ENCODE peak calls at places on chromosome 22, in nine cellular contexts. G is nucleus accumbens, Q is AG04449, I is HT1080, W is AG20443, X is WTC11, H is SW480, E is iris pigment epithelial cell, B is astrocyte of the spinal cord. Z is an unnamed sample.

GRCh38 chr22:20948450-20948849 is 18.6 kb upstream of the AIFM3 start:
- DNase-seq in G (no peak), Q (no peak), I (no peak), W (no peak), X (no peak), H (no peak), E (no peak), B (no peak), Z (no peak)

GRCh38 chr22:35458547-35459422 is 58.8 kb downstream of the MCM5 start:
- DNase-seq in G (no peak), Q (no peak), I (no peak), W (no peak), X (no peak), H (no peak), E (no peak), B (no peak), Z (peak)

GRCh38 chr22:49815641-49816071 is 12.0 kb downstream of the BRD1 start:
- DNase-seq in G (no peak), Q (no peak), I (no peak), W (no peak), X (no peak), H (no peak), E (peak), B (peak), Z (no peak)

GRCh38 chr22:47071078-47071811 is 308.8 kb downstream of the TBC1D22A start:
- DNase-seq in G (no peak), Q (no peak), I (no peak), W (peak), X (no peak), H (no peak), E (no peak), B (no peak), Z (no peak)

GRCh38 chr22:23402275-23403151 is 177.6 kb downstream of the IGLL1 start:
- DNase-seq in G (peak), Q (no peak), I (peak), W (peak), X (peak), H (peak), E (peak), B (peak), Z (peak)

GRCh38 chr22:48531108-48531507 is 1296.6 kb downstream of the BRD1 start:
- DNase-seq in G (no peak), Q (no peak), I (no peak), W (no peak), X (no peak), H (no peak), E (no peak), B (no peak), Z (no peak)

GRCh38 chr22:43226368-43226979 is 39.5 kb upstream of the TTLL12 start:
- DNase-seq in G (no peak), Q (no peak), I (no peak), W (peak), X (peak), H (peak), E (peak), B (peak), Z (no peak)

GRCh38 chr22:37906364-37907008 is 389 bp downstream of the MICALL1 start:
- DNase-seq in G (no peak), Q (no peak), I (no peak), W (peak), X (peak), H (no peak), E (no peak), B (no peak), Z (no peak)

GRCh38 chr22:17703811-17704210 is 65.3 kb downstream of the BCL2L13 start:
- DNase-seq in G (no peak), Q (no peak), I (no peak), W (no peak), X (no peak), H (no peak), E (peak), B (no peak), Z (no peak)

GRCh38 chr22:50098052-50098451 is 8.2 kb downstream of the MOV10L1 start:
- DNase-seq in G (no peak), Q (no peak), I (no peak), W (no peak), X (no peak), H (no peak), E (no peak), B (no peak), Z (no peak)

GRCh38 chr22:42439821-42440674 is 7.8 kb upstream of the NFAM1 start:
- DNase-seq in G (peak), Q (no peak), I (peak), W (peak), X (no peak), H (no peak), E (peak), B (peak), Z (no peak)

GRCh38 chr22:46220921-46221320 is 29.2 kb downstream of the CDPF1 start:
- DNase-seq in G (no peak), Q (no peak), I (peak), W (no peak), X (no peak), H (no peak), E (peak), B (no peak), Z (no peak)

GRCh38 chr22:49306632-49306975 is 521.1 kb downstream of the BRD1 start:
- DNase-seq in G (no peak), Q (no peak), I (no peak), W (no peak), X (no peak), H (no peak), E (no peak), B (no peak), Z (no peak)

GRCh38 chr22:50188356-50188755 is 2.6 kb downstream of the TRABD start:
- DNase-seq in G (no peak), Q (no peak), I (no peak), W (no peak), X (no peak), H (no peak), E (no peak), B (no peak), Z (no peak)

GRCh38 chr22:42873361-42873760 is 16.3 kb upstream of the ARFGAP3 start:
- DNase-seq in G (no peak), Q (no peak), I (no peak), W (no peak), X (no peak), H (no peak), E (no peak), B (no peak), Z (no peak)

GRCh38 chr22:21629262-21630149 is at the start of gene YDJC:
- DNase-seq in G (peak), Q (no peak), I (peak), W (peak), X (peak), H (peak), E (peak), B (peak), Z (peak)

GRCh38 chr22:29727248-29727551 is 7.4 kb downstream of the CABP7 start:
- DNase-seq in G (no peak), Q (no peak), I (no peak), W (peak), X (peak), H (no peak), E (peak), B (no peak), Z (no peak)

GRCh38 chr22:50470491-50470890 is 4.3 kb downstream of the SBF1 start:
- DNase-seq in G (no peak), Q (no peak), I (no peak), W (no peak), X (no peak), H (peak), E (no peak), B (no peak), Z (no peak)

GRCh38 chr22:43110927-43111623 is 525 bp downstream of the BIK start:
- DNase-seq in G (no peak), Q (no peak), I (no peak), W (no peak), X (peak), H (peak), E (no peak), B (no peak), Z (no peak)

GRCh38 chr22:43901976-43902643 is 10.3 kb upstream of the PNPLA5 start:
- DNase-seq in G (no peak), Q (peak), I (no peak), W (peak), X (no peak), H (peak), E (peak), B (peak), Z (no peak)

GRCh38 chr22:24024354-24024753 is 13.2 kb downstream of the CABIN1 start:
- DNase-seq in G (no peak), Q (no peak), I (no peak), W (no peak), X (no peak), H (no peak), E (no peak), B (no peak), Z (no peak)

Z was measured in caudate nucleus.